ENCODE peak calls at places on chromosomes 11 and 22, in four cellular contexts. One of them, this sample, is unnamed.

GRCh38 chr22:44664149-44664548 is 37.9 kb upstream of the PRR5 start:
- DNase-seq in HEK293T: no peak
- DNase-seq in kidney glomerular epithelial cell: no peak
- DNase-seq in hypothalamus: peak
- DNase-seq in this sample: no peak

GRCh38 chr22:35910013-35910860 is 118.4 kb downstream of the RBFOX2 start:
- DNase-seq in HEK293T: no peak
- DNase-seq in kidney glomerular epithelial cell: no peak
- DNase-seq in hypothalamus: no peak
- DNase-seq in this sample: no peak

GRCh38 chr11:8709002-8709672 is 26.5 kb downstream of the RPL27A start:
- DNase-seq in HEK293T: no peak
- DNase-seq in kidney glomerular epithelial cell: no peak
- DNase-seq in hypothalamus: peak
- DNase-seq in this sample: no peak

GRCh38 chr11:14393129-14393528 is 34.1 kb upstream of the RRAS2 start:
- DNase-seq in HEK293T: no peak
- DNase-seq in kidney glomerular epithelial cell: no peak
- DNase-seq in hypothalamus: no peak
- DNase-seq in this sample: no peak

GRCh38 chr11:75314771-75315438 is 36.6 kb downstream of the ARRB1 start:
- DNase-seq in HEK293T: no peak
- DNase-seq in kidney glomerular epithelial cell: no peak
- DNase-seq in hypothalamus: no peak
- DNase-seq in this sample: no peak

GRCh38 chr11:27614092-27614491 is 86.2 kb downstream of the BDNF start:
- DNase-seq in HEK293T: no peak
- DNase-seq in kidney glomerular epithelial cell: no peak
- DNase-seq in hypothalamus: no peak
- DNase-seq in this sample: no peak

GRCh38 chr11:117959438-117960149 is 26.6 kb upstream of the IL10RA start:
- DNase-seq in HEK293T: no peak
- DNase-seq in kidney glomerular epithelial cell: no peak
- DNase-seq in hypothalamus: no peak
- DNase-seq in this sample: no peak

GRCh38 chr11:62858201-62858600 is 18.8 kb upstream of the WDR74 start:
- DNase-seq in HEK293T: no peak
- DNase-seq in kidney glomerular epithelial cell: no peak
- DNase-seq in hypothalamus: no peak
- DNase-seq in this sample: no peak

GRCh38 chr11:77619576-77620198 is 17.9 kb downstream of the CLNS1A start:
- DNase-seq in HEK293T: peak
- DNase-seq in kidney glomerular epithelial cell: peak
- DNase-seq in hypothalamus: no peak
- DNase-seq in this sample: peak

GRCh38 chr11:7600205-7600775 is 73.0 kb downstream of the CYB5R2 start:
- DNase-seq in HEK293T: no peak
- DNase-seq in kidney glomerular epithelial cell: no peak
- DNase-seq in hypothalamus: peak
- DNase-seq in this sample: peak

GRCh38 chr11:65058419-65059054 is at the start of gene NAALADL1:
- DNase-seq in HEK293T: no peak
- DNase-seq in kidney glomerular epithelial cell: no peak
- DNase-seq in hypothalamus: no peak
- DNase-seq in this sample: no peak

GRCh38 chr11:8683115-8683807 is 669 bp downstream of the RPL27A start:
- DNase-seq in HEK293T: no peak
- DNase-seq in kidney glomerular epithelial cell: no peak
- DNase-seq in hypothalamus: no peak
- DNase-seq in this sample: no peak

GRCh38 chr22:20406686-20407408 is 12.9 kb downstream of the ZNF74 start:
- DNase-seq in HEK293T: no peak
- DNase-seq in kidney glomerular epithelial cell: no peak
- DNase-seq in hypothalamus: no peak
- DNase-seq in this sample: no peak

GRCh38 chr11:73218106-73218829 is at the start of gene P2RY2:
- DNase-seq in HEK293T: peak
- DNase-seq in kidney glomerular epithelial cell: no peak
- DNase-seq in hypothalamus: peak
- DNase-seq in this sample: peak

GRCh38 chr11:100176456-100176855 is 510.6 kb upstream of the ARHGAP42 start:
- DNase-seq in HEK293T: no peak
- DNase-seq in kidney glomerular epithelial cell: no peak
- DNase-seq in hypothalamus: no peak
- DNase-seq in this sample: no peak

GRCh38 chr11:34250732-34251639 is 106.8 kb downstream of the ABTB2 start:
- DNase-seq in HEK293T: no peak
- DNase-seq in kidney glomerular epithelial cell: peak
- DNase-seq in hypothalamus: peak
- DNase-seq in this sample: peak

GRCh38 chr22:38397189-38398097 is 57.6 kb downstream of the KCNJ4 start:
- DNase-seq in HEK293T: peak
- DNase-seq in kidney glomerular epithelial cell: no peak
- DNase-seq in hypothalamus: no peak
- DNase-seq in this sample: peak

GRCh38 chr22:33073989-33074391 is 15.8 kb upstream of the SYN3 start:
- DNase-seq in HEK293T: no peak
- DNase-seq in kidney glomerular epithelial cell: no peak
- DNase-seq in hypothalamus: no peak
- DNase-seq in this sample: peak

GRCh38 chr11:13685461-13686108 is 17.1 kb downstream of the FAR1 start:
- DNase-seq in HEK293T: no peak
- DNase-seq in kidney glomerular epithelial cell: no peak
- DNase-seq in hypothalamus: no peak
- DNase-seq in this sample: no peak

GRCh38 chr22:48138427-48138826 is 1376.0 kb downstream of the TBC1D22A start:
- DNase-seq in HEK293T: no peak
- DNase-seq in kidney glomerular epithelial cell: no peak
- DNase-seq in hypothalamus: no peak
- DNase-seq in this sample: no peak

GRCh38 chr22:29886601-29887000 is 3.6 kb downstream of the MTMR3 start:
- DNase-seq in HEK293T: no peak
- DNase-seq in kidney glomerular epithelial cell: no peak
- DNase-seq in hypothalamus: no peak
- DNase-seq in this sample: no peak

GRCh38 chr22:42549329-42550060 is 4.3 kb upstream of the SERHL2 start:
- DNase-seq in HEK293T: no peak
- DNase-seq in kidney glomerular epithelial cell: no peak
- DNase-seq in hypothalamus: no peak
- DNase-seq in this sample: no peak

GRCh38 chr22:35335468-35335867 is 35.8 kb downstream of the TOM1 start:
- DNase-seq in HEK293T: no peak
- DNase-seq in kidney glomerular epithelial cell: no peak
- DNase-seq in hypothalamus: no peak
- DNase-seq in this sample: no peak

GRCh38 chr11:121226415-121227263 is 65.9 kb upstream of the SC5D start:
- DNase-seq in HEK293T: no peak
- DNase-seq in kidney glomerular epithelial cell: no peak
- DNase-seq in hypothalamus: no peak
- DNase-seq in this sample: no peak

GRCh38 chr11:74460481-74461154 is 6.7 kb downstream of the KCNE3 start:
- DNase-seq in HEK293T: no peak
- DNase-seq in kidney glomerular epithelial cell: no peak
- DNase-seq in hypothalamus: no peak
- DNase-seq in this sample: no peak

GRCh38 chr11:89540826-89541225 is 49.7 kb upstream of the NOX4 start:
- DNase-seq in HEK293T: no peak
- DNase-seq in kidney glomerular epithelial cell: no peak
- DNase-seq in hypothalamus: no peak
- DNase-seq in this sample: no peak

GRCh38 chr11:66139817-66140216 is 69.7 kb downstream of the PACS1 start:
- DNase-seq in HEK293T: no peak
- DNase-seq in kidney glomerular epithelial cell: no peak
- DNase-seq in hypothalamus: no peak
- DNase-seq in this sample: no peak

GRCh38 chr22:46089426-46090041 is 60.8 kb upstream of the PPARA start:
- DNase-seq in HEK293T: no peak
- DNase-seq in kidney glomerular epithelial cell: no peak
- DNase-seq in hypothalamus: no peak
- DNase-seq in this sample: no peak

GRCh38 chr22:45934659-45935341 is 42.2 kb downstream of the WNT7B start:
- DNase-seq in HEK293T: no peak
- DNase-seq in kidney glomerular epithelial cell: peak
- DNase-seq in hypothalamus: no peak
- DNase-seq in this sample: peak

GRCh38 chr11:122900803-122901202 is 18.2 kb downstream of the JHY start:
- DNase-seq in HEK293T: no peak
- DNase-seq in kidney glomerular epithelial cell: no peak
- DNase-seq in hypothalamus: no peak
- DNase-seq in this sample: no peak

GRCh38 chr11:2097356-2097997 is 41.7 kb downstream of the IGF2 start:
- DNase-seq in HEK293T: no peak
- DNase-seq in kidney glomerular epithelial cell: peak
- DNase-seq in hypothalamus: no peak
- DNase-seq in this sample: peak

GRCh38 chr22:35717572-35717971 is at the start of gene APOL5:
- DNase-seq in HEK293T: no peak
- DNase-seq in kidney glomerular epithelial cell: no peak
- DNase-seq in hypothalamus: no peak
- DNase-seq in this sample: no peak

GRCh38 chr11:83241291-83241946 is 44.7 kb downstream of the CCDC90B start:
- DNase-seq in HEK293T: peak
- DNase-seq in kidney glomerular epithelial cell: peak
- DNase-seq in hypothalamus: no peak
- DNase-seq in this sample: peak